ENCODE peak calls at places on chromosomes 5 and 9, in six cellular contexts. One of them, this sample, is unnamed. For H3K9me3, the result is how much of the 10 kb centered on the place peaks cover.

GRCh38 chr5:172444110-172444510 is 10.2 kb downstream of the SH3PXD2B start:
- DNase-seq in fibroblast of lung: peak
- DNase-seq in PC-9: no peak
- DNase-seq in prostate gland: no peak
- DNase-seq in lower lobe of right lung: no peak
- DNase-seq in T-helper 17 cell: no peak
- DNase-seq in this sample: no peak

GRCh38 chr9:136105398-136106135 is 10.5 kb upstream of the NACC2 start:
- DNase-seq in PC-9: peak
- DNase-seq in fibroblast of lung: peak
- DNase-seq in lower lobe of right lung: no peak
- DNase-seq in T-helper 17 cell: no peak
- DNase-seq in prostate gland: no peak
- DNase-seq in this sample: no peak

GRCh38 chr5:138725153-138725884 is 27.9 kb upstream of the CTNNA1 start:
- DNase-seq in T-helper 17 cell: no peak
- DNase-seq in PC-9: peak
- DNase-seq in fibroblast of lung: peak
- DNase-seq in prostate gland: peak
- DNase-seq in lower lobe of right lung: peak
- DNase-seq in this sample: no peak

GRCh38 chr5:37777472-37778135 is 62.2 kb downstream of the GDNF start:
- DNase-seq in prostate gland: no peak
- DNase-seq in PC-9: no peak
- DNase-seq in lower lobe of right lung: no peak
- DNase-seq in fibroblast of lung: peak
- DNase-seq in T-helper 17 cell: no peak
- DNase-seq in this sample: no peak

GRCh38 chr9:124208571-124208970 is 49.2 kb upstream of the NEK6 start:
- DNase-seq in lower lobe of right lung: no peak
- DNase-seq in prostate gland: no peak
- DNase-seq in PC-9: no peak
- DNase-seq in T-helper 17 cell: no peak
- DNase-seq in fibroblast of lung: no peak
- DNase-seq in this sample: peak

GRCh38 chr5:115949096-115949495 is 13.2 kb upstream of the LVRN start:
- DNase-seq in PC-9: no peak
- DNase-seq in T-helper 17 cell: no peak
- DNase-seq in lower lobe of right lung: no peak
- DNase-seq in fibroblast of lung: peak
- DNase-seq in prostate gland: no peak
- DNase-seq in this sample: no peak

GRCh38 chr9:126595982-126596381 is 17.7 kb upstream of the LMX1B start:
- DNase-seq in PC-9: no peak
- DNase-seq in fibroblast of lung: no peak
- DNase-seq in prostate gland: no peak
- DNase-seq in lower lobe of right lung: no peak
- DNase-seq in T-helper 17 cell: no peak
- DNase-seq in this sample: no peak

GRCh38 chr5:173454381-173454763 is 126.2 kb upstream of the STC2 start:
- DNase-seq in T-helper 17 cell: no peak
- DNase-seq in prostate gland: no peak
- DNase-seq in PC-9: peak
- DNase-seq in lower lobe of right lung: no peak
- DNase-seq in fibroblast of lung: peak
- DNase-seq in this sample: no peak

GRCh38 chr9:71683598-71684235 is 84.6 kb downstream of the CEMIP2 start:
- DNase-seq in T-helper 17 cell: no peak
- DNase-seq in prostate gland: peak
- DNase-seq in lower lobe of right lung: peak
- DNase-seq in fibroblast of lung: peak
- DNase-seq in PC-9: no peak
- DNase-seq in this sample: no peak

DNA sequence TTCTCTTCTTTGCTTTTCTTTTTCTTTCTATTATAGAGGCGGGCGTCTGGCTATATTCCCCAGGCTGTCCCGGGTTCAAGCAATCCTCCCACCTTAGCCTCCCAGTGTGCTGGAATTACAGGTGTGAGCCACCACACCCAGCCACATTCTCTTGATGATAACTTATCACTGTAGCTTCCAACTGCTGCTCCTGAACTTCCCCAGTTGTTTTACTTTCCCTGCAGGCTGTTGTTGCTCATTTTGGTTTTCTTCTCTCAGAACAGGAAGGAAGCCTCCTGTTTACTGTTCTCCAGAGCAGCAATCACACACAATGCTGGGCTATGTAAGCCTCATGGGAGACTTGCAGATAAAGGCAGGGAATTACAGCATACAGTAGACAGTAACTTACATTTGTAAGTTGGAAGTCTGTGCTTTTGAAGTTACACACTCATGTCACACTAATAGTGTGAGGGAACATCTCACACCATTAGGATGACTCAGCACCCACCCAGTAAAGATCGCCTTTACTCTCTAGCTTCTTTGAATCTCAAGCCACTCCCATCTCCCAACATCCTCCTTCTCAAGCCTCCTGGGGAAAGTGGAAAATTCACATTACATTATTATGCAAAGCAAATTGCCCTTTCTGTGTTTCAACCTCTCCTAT is 2216.5 kb upstream of the WWC1 start:
- DNase-seq in prostate gland: no peak
- DNase-seq in T-helper 17 cell: no peak
- DNase-seq in fibroblast of lung: no peak
- DNase-seq in PC-9: no peak
- DNase-seq in lower lobe of right lung: no peak
- DNase-seq in this sample: no peak
- H3K9me3 ChIP-seq in prostate gland: under half
- H3K9me3 ChIP-seq in T-helper 17 cell: under half
- H3K9me3 ChIP-seq in fibroblast of lung: under half
- H3K9me3 ChIP-seq in PC-9: under half
- H3K9me3 ChIP-seq in lower lobe of right lung: under half
- H3K9me3 ChIP-seq in this sample: under half

GRCh38 chr5:179453616-179454015 is 96.7 kb upstream of the RUFY1 start:
- DNase-seq in lower lobe of right lung: no peak
- DNase-seq in fibroblast of lung: no peak
- DNase-seq in prostate gland: no peak
- DNase-seq in T-helper 17 cell: no peak
- DNase-seq in PC-9: no peak
- DNase-seq in this sample: no peak

GRCh38 chr5:179454354-179454753 is 96.0 kb upstream of the RUFY1 start:
- DNase-seq in prostate gland: no peak
- DNase-seq in fibroblast of lung: no peak
- DNase-seq in lower lobe of right lung: no peak
- DNase-seq in PC-9: no peak
- DNase-seq in T-helper 17 cell: no peak
- DNase-seq in this sample: no peak

GRCh38 chr5:179452356-179453230 is 97.8 kb upstream of the RUFY1 start:
- DNase-seq in T-helper 17 cell: no peak
- DNase-seq in lower lobe of right lung: no peak
- DNase-seq in fibroblast of lung: no peak
- DNase-seq in prostate gland: no peak
- DNase-seq in PC-9: no peak
- DNase-seq in this sample: no peak

GRCh38 chr5:179457612-179458011 is 92.7 kb upstream of the RUFY1 start:
- DNase-seq in fibroblast of lung: no peak
- DNase-seq in PC-9: no peak
- DNase-seq in prostate gland: no peak
- DNase-seq in lower lobe of right lung: no peak
- DNase-seq in T-helper 17 cell: no peak
- DNase-seq in this sample: no peak

DNA sequence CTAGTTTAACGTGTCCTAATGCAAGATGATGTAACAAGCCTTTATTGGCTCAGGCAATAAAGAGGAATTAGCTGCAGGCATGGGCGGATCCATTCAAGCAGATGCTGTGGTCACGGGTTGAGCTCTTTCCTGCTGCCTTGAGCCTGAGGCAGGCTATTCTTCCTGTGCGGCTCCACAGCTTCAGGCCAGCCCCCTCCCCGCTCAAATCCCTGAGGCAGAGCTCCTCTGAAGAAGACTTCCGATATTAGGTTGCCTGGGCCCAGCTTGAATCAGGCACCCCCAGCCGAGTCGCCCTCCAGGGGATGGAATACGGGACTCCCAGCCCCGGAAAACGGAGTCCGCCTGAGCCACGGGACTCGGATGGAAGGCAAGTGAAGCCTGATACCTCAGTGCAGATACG is 95.0 kb upstream of the RUFY1 start:
- DNase-seq in PC-9: no peak
- DNase-seq in T-helper 17 cell: no peak
- DNase-seq in prostate gland: no peak
- DNase-seq in lower lobe of right lung: no peak
- DNase-seq in fibroblast of lung: no peak
- DNase-seq in this sample: no peak
- H3K9me3 ChIP-seq in PC-9: under half
- H3K9me3 ChIP-seq in T-helper 17 cell: under half
- H3K9me3 ChIP-seq in prostate gland: under half
- H3K9me3 ChIP-seq in lower lobe of right lung: under half
- H3K9me3 ChIP-seq in fibroblast of lung: under half
- H3K9me3 ChIP-seq in this sample: under half

GRCh38 chr5:94196959-94197358 is 421.4 kb downstream of the KIAA0825 start:
- DNase-seq in fibroblast of lung: peak
- DNase-seq in prostate gland: no peak
- DNase-seq in lower lobe of right lung: no peak
- DNase-seq in T-helper 17 cell: no peak
- DNase-seq in PC-9: no peak
- DNase-seq in this sample: no peak
- H3K9me3 ChIP-seq in fibroblast of lung: under half
- H3K9me3 ChIP-seq in prostate gland: under half
- H3K9me3 ChIP-seq in lower lobe of right lung: under half
- H3K9me3 ChIP-seq in T-helper 17 cell: under half
- H3K9me3 ChIP-seq in PC-9: under half
- H3K9me3 ChIP-seq in this sample: under half

GRCh38 chr5:40124367-40124766 is 555.3 kb upstream of the PTGER4 start:
- DNase-seq in T-helper 17 cell: no peak
- DNase-seq in fibroblast of lung: no peak
- DNase-seq in prostate gland: no peak
- DNase-seq in lower lobe of right lung: no peak
- DNase-seq in PC-9: no peak
- DNase-seq in this sample: no peak

DNA sequence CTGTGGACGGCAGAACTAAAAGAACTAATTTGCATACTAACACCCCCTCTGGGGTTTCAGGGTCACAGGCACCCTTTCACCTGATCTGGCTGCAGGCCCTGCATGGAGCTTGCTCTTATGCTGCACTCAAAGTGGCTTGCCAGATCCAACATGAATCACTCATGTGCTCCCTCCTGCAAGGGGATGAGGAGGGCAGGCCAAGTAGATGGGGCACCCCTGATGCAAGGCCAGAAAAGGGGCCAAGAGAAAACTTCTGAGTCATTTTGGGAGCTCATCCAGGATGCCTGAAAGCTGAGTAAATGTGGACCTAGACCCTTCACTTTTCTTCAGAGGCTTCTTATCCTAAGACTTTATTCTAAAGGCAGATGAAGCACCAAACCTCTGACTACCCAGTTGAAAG is 558.5 kb upstream of the PTGER4 start:
- DNase-seq in fibroblast of lung: no peak
- DNase-seq in lower lobe of right lung: no peak
- DNase-seq in T-helper 17 cell: no peak
- DNase-seq in PC-9: no peak
- DNase-seq in prostate gland: no peak
- DNase-seq in this sample: no peak
- H3K9me3 ChIP-seq in fibroblast of lung: under half
- H3K9me3 ChIP-seq in lower lobe of right lung: under half
- H3K9me3 ChIP-seq in T-helper 17 cell: under half
- H3K9me3 ChIP-seq in PC-9: under half
- H3K9me3 ChIP-seq in prostate gland: under half
- H3K9me3 ChIP-seq in this sample: under half

GRCh38 chr5:8805653-8806052 is 740.2 kb downstream of the SEMA5A start:
- DNase-seq in prostate gland: no peak
- DNase-seq in fibroblast of lung: no peak
- DNase-seq in PC-9: no peak
- DNase-seq in T-helper 17 cell: no peak
- DNase-seq in lower lobe of right lung: no peak
- DNase-seq in this sample: no peak
- H3K9me3 ChIP-seq in prostate gland: under half
- H3K9me3 ChIP-seq in fibroblast of lung: under half
- H3K9me3 ChIP-seq in PC-9: under half
- H3K9me3 ChIP-seq in T-helper 17 cell: under half
- H3K9me3 ChIP-seq in lower lobe of right lung: under half
- H3K9me3 ChIP-seq in this sample: under half

DNA sequence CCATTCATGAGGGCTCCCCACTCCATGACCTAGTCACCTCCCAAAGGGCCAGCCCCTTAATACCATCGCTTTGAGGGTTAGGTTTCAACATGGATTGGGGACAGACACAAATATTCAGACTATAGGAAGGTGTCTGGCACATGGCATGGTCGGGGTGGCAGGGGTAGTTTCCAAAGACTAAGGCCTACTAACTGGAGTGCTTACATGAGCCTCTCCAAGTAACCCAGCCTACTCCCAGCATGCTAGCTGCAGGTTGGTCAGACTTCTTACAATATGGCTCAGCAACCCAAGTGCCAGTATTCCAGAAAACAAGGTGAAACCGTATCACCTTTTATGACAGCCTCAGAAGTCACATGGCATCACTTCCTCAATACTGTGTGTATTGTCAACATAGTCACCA is 19.9 kb upstream of the OTULINL start:
- DNase-seq in prostate gland: no peak
- DNase-seq in fibroblast of lung: no peak
- DNase-seq in lower lobe of right lung: no peak
- DNase-seq in T-helper 17 cell: no peak
- DNase-seq in PC-9: no peak
- DNase-seq in this sample: no peak
- H3K9me3 ChIP-seq in prostate gland: under half
- H3K9me3 ChIP-seq in fibroblast of lung: under half
- H3K9me3 ChIP-seq in lower lobe of right lung: under half
- H3K9me3 ChIP-seq in T-helper 17 cell: under half
- H3K9me3 ChIP-seq in PC-9: under half
- H3K9me3 ChIP-seq in this sample: under half

DNA sequence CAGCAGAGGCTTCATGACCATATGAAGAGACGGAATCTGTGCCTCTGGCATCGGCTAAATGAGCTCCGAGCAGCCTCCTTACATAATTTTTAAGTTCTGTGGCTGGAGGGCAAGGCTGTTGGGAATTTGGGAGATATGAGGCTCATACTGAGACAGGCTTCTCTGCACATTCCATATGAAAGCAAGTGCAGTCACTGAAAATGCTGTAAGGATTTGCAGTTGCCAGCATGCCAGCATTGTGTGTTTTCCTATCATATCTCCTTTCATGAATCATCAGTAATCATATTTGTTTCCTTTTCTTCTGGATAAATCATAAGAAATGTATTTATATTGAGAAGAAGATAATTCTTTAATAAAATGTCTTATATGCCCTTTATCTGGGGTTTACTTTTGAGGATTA is 775.4 kb downstream of the SEMA5A start:
- DNase-seq in lower lobe of right lung: no peak
- DNase-seq in prostate gland: no peak
- DNase-seq in PC-9: no peak
- DNase-seq in T-helper 17 cell: no peak
- DNase-seq in fibroblast of lung: no peak
- DNase-seq in this sample: no peak
- H3K9me3 ChIP-seq in lower lobe of right lung: under half
- H3K9me3 ChIP-seq in prostate gland: under half
- H3K9me3 ChIP-seq in PC-9: under half
- H3K9me3 ChIP-seq in T-helper 17 cell: under half
- H3K9me3 ChIP-seq in fibroblast of lung: under half
- H3K9me3 ChIP-seq in this sample: under half

GRCh38 chr5:180215738-180216630 is 7.0 kb upstream of the RASGEF1C start:
- DNase-seq in T-helper 17 cell: no peak
- DNase-seq in prostate gland: no peak
- DNase-seq in lower lobe of right lung: no peak
- DNase-seq in fibroblast of lung: no peak
- DNase-seq in PC-9: no peak
- DNase-seq in this sample: no peak
- H3K9me3 ChIP-seq in T-helper 17 cell: under half
- H3K9me3 ChIP-seq in prostate gland: under half
- H3K9me3 ChIP-seq in lower lobe of right lung: under half
- H3K9me3 ChIP-seq in fibroblast of lung: under half
- H3K9me3 ChIP-seq in PC-9: under half
- H3K9me3 ChIP-seq in this sample: under half

This sample was measured in right lobe of liver.